ENCODE peak calls at places on chromosomes 11 and 22, in eight cellular contexts. K, Q, B, J, N, S, C and F are unnamed samples.

GRCh38 chr22:19797631-19798319 is 37.2 kb downstream of the TBX1 start:
- DNase-seq in Q (no peak), J (no peak), N (no peak), K (no peak), C (no peak), B (no peak), S (no peak), F (peak)

GRCh38 chr11:36724742-36725387 is 126.8 kb upstream of the RAG2 start:
- DNase-seq in B (no peak), S (no peak), Q (no peak), N (no peak), J (no peak), C (no peak), K (no peak), F (no peak)

GRCh38 chr22:36144886-36145541 is 15.5 kb downstream of the APOL3 start:
- DNase-seq in N (no peak), C (no peak), Q (peak), S (peak), J (peak), B (no peak), K (peak), F (no peak)

GRCh38 chr22:39283312-39284141 is 35.9 kb downstream of the RPL3 start:
- DNase-seq in Q (no peak), J (peak), C (no peak), S (no peak), N (no peak), K (no peak), B (no peak), F (no peak)

GRCh38 chr11:126375726-126376125 is 20.2 kb downstream of the ST3GAL4 start:
- DNase-seq in C (peak), S (no peak), J (no peak), N (no peak), B (no peak), Q (no peak), K (no peak), F (no peak)

GRCh38 chr22:38923463-38924196 is 33.8 kb upstream of the APOBEC3A start:
- DNase-seq in K (peak), C (peak), B (no peak), J (peak), S (no peak), N (no peak), Q (peak), F (peak)

GRCh38 chr22:19853879-19854777 is 546 bp downstream of the GNB1L start:
- DNase-seq in Q (no peak), N (no peak), S (peak), C (no peak), J (peak), B (no peak), K (no peak), F (no peak)

GRCh38 chr11:22792497-22792896 is 37.1 kb downstream of the SVIP start:
- DNase-seq in Q (no peak), J (peak), K (no peak), B (no peak), S (no peak), C (no peak), N (no peak), F (no peak)

GRCh38 chr22:38305481-38306448 is 11.5 kb downstream of the CSNK1E start:
- DNase-seq in K (no peak), J (no peak), C (no peak), S (peak), N (no peak), Q (no peak), B (no peak), F (no peak)

GRCh38 chr11:63212742-63213141 is 30.7 kb downstream of the SLC22A25 start:
- DNase-seq in Q (no peak), J (no peak), S (peak), C (no peak), N (no peak), K (no peak), B (no peak), F (no peak)

GRCh38 chr22:45502215-45503070 is at the start of gene FBLN1:
- DNase-seq in K (no peak), B (no peak), J (no peak), S (no peak), N (no peak), C (no peak), Q (no peak), F (no peak)

GRCh38 chr11:74681686-74682651 is 49.3 kb downstream of the CHRDL2 start:
- DNase-seq in N (no peak), Q (no peak), C (no peak), K (peak), B (no peak), J (no peak), S (no peak), F (peak)

GRCh38 chr22:37735054-37735453 is 38.2 kb downstream of the TRIOBP start:
- DNase-seq in B (no peak), J (peak), K (peak), N (no peak), Q (no peak), C (no peak), S (no peak), F (no peak)

GRCh38 chr11:132396318-132396717 is 1025.9 kb downstream of the NTM start:
- DNase-seq in Q (no peak), J (no peak), N (no peak), C (no peak), B (no peak), K (no peak), S (no peak), F (no peak)

GRCh38 chr11:128779036-128779435 is 85.2 kb downstream of the FLI1 start:
- DNase-seq in Q (no peak), K (no peak), N (no peak), S (no peak), C (no peak), B (no peak), J (no peak), F (no peak)

GRCh38 chr22:44599084-44599483 is 101.1 kb upstream of the RTL6 start:
- DNase-seq in J (no peak), N (no peak), Q (no peak), S (no peak), B (no peak), K (no peak), C (no peak), F (no peak)

GRCh38 chr11:75968021-75968685 is 153.1 kb downstream of the UVRAG start:
- DNase-seq in S (no peak), B (no peak), K (no peak), N (no peak), Q (no peak), C (no peak), J (no peak), F (no peak)

GRCh38 chr11:79404325-79404724 is 36.5 kb downstream of the TENM4 start:
- DNase-seq in Q (peak), B (no peak), N (no peak), J (no peak), K (no peak), C (no peak), S (no peak), F (no peak)

GRCh38 chr11:65482306-65482850 is 16.5 kb upstream of the MALAT1 start:
- DNase-seq in B (no peak), Q (no peak), N (no peak), C (no peak), S (no peak), J (no peak), K (no peak), F (no peak)

GRCh38 chr22:44392446-44392921 is 79.7 kb upstream of the SHISAL1 start:
- DNase-seq in N (no peak), J (no peak), Q (no peak), S (no peak), C (no peak), K (no peak), B (peak), F (peak)

GRCh38 chr11:73137262-73137941 is 4.7 kb downstream of the FCHSD2 start:
- DNase-seq in B (no peak), C (no peak), N (no peak), S (no peak), Q (no peak), J (no peak), K (no peak), F (no peak)

GRCh38 chr11:117535870-117536411 is 208.3 kb downstream of the CEP164 start:
- DNase-seq in J (peak), C (no peak), K (no peak), B (no peak), S (no peak), N (no peak), Q (no peak), F (no peak)

GRCh38 chr22:46062971-46063631 is 86.1 kb upstream of the WNT7B start:
- DNase-seq in N (no peak), K (no peak), J (peak), B (no peak), S (no peak), Q (no peak), C (peak), F (peak)

GRCh38 chr11:128388182-128388815 is 199.1 kb downstream of the ETS1 start:
- DNase-seq in B (no peak), S (no peak), N (no peak), Q (no peak), K (peak), C (no peak), J (no peak), F (no peak)

GRCh38 chr22:19148417-19149046 is 1.6 kb downstream of the GSC2 start:
- DNase-seq in C (no peak), Q (no peak), K (no peak), N (no peak), B (no peak), S (no peak), J (no peak), F (no peak)

GRCh38 chr22:43867839-43868652 is 5.7 kb upstream of the SULT4A1 start:
- DNase-seq in S (no peak), N (no peak), J (no peak), C (no peak), Q (peak), B (no peak), K (no peak), F (no peak)

GRCh38 chr11:104060820-104061219 is 24.4 kb downstream of the DDI1 start:
- DNase-seq in B (no peak), K (no peak), C (no peak), S (no peak), J (no peak), N (no peak), Q (no peak), F (no peak)

GRCh38 chr11:116825854-116826750 is 3.0 kb upstream of the APOA4 start:
- DNase-seq in C (no peak), N (no peak), B (no peak), K (no peak), Q (no peak), J (no peak), S (no peak), F (no peak)

GRCh38 chr22:28171713-28172112 is 252.7 kb upstream of the PITPNB start:
- DNase-seq in S (no peak), N (no peak), B (no peak), Q (no peak), C (no peak), J (no peak), K (no peak), F (no peak)

GRCh38 chr11:33775832-33776231 is 1.5 kb upstream of the FBXO3 start:
- DNase-seq in C (no peak), K (no peak), S (no peak), N (no peak), J (no peak), Q (no peak), B (no peak), F (no peak)

GRCh38 chr22:30871391-30872281 is 96.9 kb downstream of the MORC2 start:
- DNase-seq in S (no peak), C (no peak), K (no peak), J (no peak), N (no peak), B (no peak), Q (no peak), F (peak)